ENCODE peak calls at places on chromosomes 2 and 18, in eight cellular contexts. K, B, M, J, L, P, H and C are unnamed samples.

GRCh38 chr2:233234264-233234663 is 17.2 kb upstream of the ATG16L1 start:
- DNase-seq in J (no peak), M (no peak), B (no peak), L (no peak), P (no peak), H (no peak), K (no peak), C (no peak)

GRCh38 chr2:201854841-201855240 is 48.5 kb downstream of the CDK15 start:
- DNase-seq in K (no peak), J (no peak), B (no peak), H (peak), P (no peak), L (no peak), M (no peak), C (peak)

GRCh38 chr18:29501952-29502351 is 1325.0 kb upstream of the CDH2 start:
- DNase-seq in M (no peak), H (peak), P (peak), B (no peak), L (no peak), J (no peak), K (no peak), C (peak)

GRCh38 chr2:128236491-128237035 is 82.1 kb downstream of the HS6ST1 start:
- DNase-seq in L (no peak), M (no peak), K (no peak), H (peak), P (no peak), B (no peak), J (no peak), C (peak)

GRCh38 chr2:221124542-221125235 is 447.4 kb downstream of the EPHA4 start:
- DNase-seq in P (no peak), B (no peak), J (no peak), H (no peak), K (no peak), L (peak), M (no peak), C (peak)

GRCh38 chr18:68034293-68034692 is 517.8 kb upstream of the DSEL start:
- DNase-seq in M (no peak), B (no peak), L (no peak), K (no peak), P (no peak), J (no peak), H (no peak), C (no peak)

GRCh38 chr2:45283764-45284620 is 274.7 kb upstream of the SIX2 start:
- DNase-seq in K (no peak), L (no peak), H (peak), B (no peak), M (no peak), J (no peak), P (no peak), C (peak)

GRCh38 chr2:118197011-118197695 is 108.9 kb downstream of the INSIG2 start:
- DNase-seq in K (no peak), P (no peak), J (no peak), L (no peak), B (no peak), M (no peak), H (peak), C (peak)

GRCh38 chr2:16009560-16009959 is 69.2 kb downstream of the MYCN start:
- DNase-seq in K (no peak), M (no peak), P (no peak), B (no peak), H (no peak), J (no peak), L (no peak), C (no peak)

GRCh38 chr18:51120809-51121596 is 76.5 kb downstream of the MEX3C start:
- DNase-seq in J (no peak), L (no peak), B (no peak), H (no peak), M (no peak), K (no peak), P (no peak), C (no peak)

GRCh38 chr2:98702127-98702802 is 28.7 kb downstream of the MGAT4A start:
- DNase-seq in B (no peak), H (no peak), P (no peak), M (no peak), L (no peak), J (peak), K (no peak), C (no peak)

GRCh38 chr18:4093676-4094075 is 361.4 kb downstream of the DLGAP1 start:
- DNase-seq in H (no peak), K (no peak), L (no peak), P (no peak), M (no peak), J (no peak), B (no peak), C (no peak)

GRCh38 chr2:221304916-221305315 is 267.2 kb downstream of the EPHA4 start:
- DNase-seq in H (no peak), L (no peak), J (no peak), B (no peak), P (no peak), K (no peak), M (no peak), C (no peak)

GRCh38 chr2:8090748-8091700 is 590.8 kb upstream of the ID2 start:
- DNase-seq in L (no peak), B (no peak), K (no peak), J (peak), P (peak), H (peak), M (no peak), C (peak)

GRCh38 chr2:207330912-207331311 is 165.2 kb upstream of the KLF7 start:
- DNase-seq in L (no peak), P (peak), B (no peak), K (no peak), H (peak), J (peak), M (peak), C (peak)

GRCh38 chr2:28298406-28298805 is 94.3 kb upstream of the FOSL2 start:
- DNase-seq in L (no peak), P (no peak), B (no peak), H (no peak), M (no peak), J (no peak), K (no peak), C (no peak)

GRCh38 chr18:6994719-6995430 is 122.7 kb downstream of the LAMA1 start:
- DNase-seq in J (peak), B (no peak), K (no peak), M (no peak), L (no peak), P (no peak), H (peak), C (peak)

GRCh38 chr2:191797937-191798873 is 48.7 kb downstream of the CAVIN2 start:
- DNase-seq in L (no peak), M (no peak), P (no peak), J (no peak), K (no peak), B (no peak), H (no peak), C (no peak)

GRCh38 chr2:117957616-117958015 is 56.3 kb downstream of the CCDC93 start:
- DNase-seq in H (no peak), M (no peak), P (no peak), B (no peak), L (no peak), J (no peak), K (no peak), C (no peak)